ENCODE peak calls at places on chromosomes 13 and 19, in four cellular contexts. N is A549, S is H1, O is K562. H is an unnamed sample.

GRCh38 chr13:36495431-36495830 is 63.1 kb downstream of the CCNA1 start:
- DNase-seq in N (no peak), S (no peak), O (no peak), H (no peak)

GRCh38 chr19:18205180-18205915 is 1.5 kb upstream of the RAB3A start:
- DNase-seq in N (no peak), S (peak; percentile 67), O (peak; percentile 65), H (peak; percentile 64)

GRCh38 chr13:73722120-73722519 is 412.1 kb downstream of the KLF12 start:
- DNase-seq in N (peak; percentile 21), S (no peak), O (no peak), H (no peak)

GRCh38 chr13:113075711-113076110 is 29.9 kb upstream of the F7 start:
- DNase-seq in N (no peak), S (no peak), O (no peak), H (no peak)

GRCh38 chr13:99434258-99434788 is 66.9 kb upstream of the TM9SF2 start:
- DNase-seq in N (no peak), S (no peak), O (peak; percentile 67), H (no peak)

GRCh38 chr19:34649886-34650543 is 26.9 kb downstream of the SCGB2B2 start:
- DNase-seq in N (no peak), S (no peak), O (no peak), H (no peak)

GRCh38 chr13:48448963-48449614 is 36.2 kb upstream of the LPAR6 start:
- DNase-seq in N (no peak), S (no peak), O (no peak), H (peak; percentile 81)

GRCh38 chr19:23774156-23774971 is 15.7 kb upstream of the ZNF681 start:
- DNase-seq in N (no peak), S (no peak), O (no peak), H (peak; percentile 59)

GRCh38 chr13:111267784-111268183 is 52.7 kb upstream of the TEX29 start:
- DNase-seq in N (no peak), S (no peak), O (no peak), H (no peak)

DNA sequence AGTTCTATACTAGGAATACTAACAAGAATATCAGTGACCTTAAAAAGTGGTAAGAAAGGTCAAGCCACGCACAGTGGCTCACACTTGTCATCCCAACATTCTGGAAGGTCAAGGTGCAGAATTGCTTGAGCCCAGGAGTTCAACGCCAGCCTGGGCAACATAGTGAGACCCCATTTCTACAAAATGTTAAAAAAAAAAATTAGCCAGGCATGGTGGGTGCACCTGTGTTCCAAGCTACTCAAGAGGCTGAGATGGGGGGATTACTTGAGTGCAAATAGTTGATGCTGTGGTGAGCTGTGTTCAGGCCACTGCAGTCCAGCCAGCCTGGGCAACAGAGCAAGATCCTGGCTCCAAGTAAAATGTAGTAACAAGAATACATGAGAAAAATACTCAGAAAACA is 61.8 kb downstream of the PCDH9 start:
- DNase-seq in N (no peak), S (no peak), O (no peak), H (no peak)
- TF ChIP-seq POLR2A in N (no peak), S (no peak), O (no peak), H (no peak)

GRCh38 chr19:5397804-5398692 is 57.2 kb upstream of the ZNRF4 start:
- DNase-seq in N (peak; percentile 52), S (peak; percentile 68), O (peak; percentile 72), H (no peak)
- TF ChIP-seq MAX in N (no peak), S (no peak), O (no peak), H (no peak)

GRCh38 chr19:751501-752341 is 809 bp downstream of the MISP start:
- DNase-seq in N (peak; percentile 90), S (no peak), O (peak; percentile 59), H (peak; percentile 54)

GRCh38 chr19:755063-755462 is 4.2 kb downstream of the MISP start:
- DNase-seq in N (no peak), S (no peak), O (no peak), H (no peak)

GRCh38 chr19:754530-754929 is 3.6 kb downstream of the MISP start:
- DNase-seq in N (no peak), S (no peak), O (no peak), H (no peak)

GRCh38 chr19:750640-751423 is at the start of gene MISP:
- DNase-seq in N (peak; percentile 84), S (no peak), O (peak; percentile 56), H (no peak)

DNA sequence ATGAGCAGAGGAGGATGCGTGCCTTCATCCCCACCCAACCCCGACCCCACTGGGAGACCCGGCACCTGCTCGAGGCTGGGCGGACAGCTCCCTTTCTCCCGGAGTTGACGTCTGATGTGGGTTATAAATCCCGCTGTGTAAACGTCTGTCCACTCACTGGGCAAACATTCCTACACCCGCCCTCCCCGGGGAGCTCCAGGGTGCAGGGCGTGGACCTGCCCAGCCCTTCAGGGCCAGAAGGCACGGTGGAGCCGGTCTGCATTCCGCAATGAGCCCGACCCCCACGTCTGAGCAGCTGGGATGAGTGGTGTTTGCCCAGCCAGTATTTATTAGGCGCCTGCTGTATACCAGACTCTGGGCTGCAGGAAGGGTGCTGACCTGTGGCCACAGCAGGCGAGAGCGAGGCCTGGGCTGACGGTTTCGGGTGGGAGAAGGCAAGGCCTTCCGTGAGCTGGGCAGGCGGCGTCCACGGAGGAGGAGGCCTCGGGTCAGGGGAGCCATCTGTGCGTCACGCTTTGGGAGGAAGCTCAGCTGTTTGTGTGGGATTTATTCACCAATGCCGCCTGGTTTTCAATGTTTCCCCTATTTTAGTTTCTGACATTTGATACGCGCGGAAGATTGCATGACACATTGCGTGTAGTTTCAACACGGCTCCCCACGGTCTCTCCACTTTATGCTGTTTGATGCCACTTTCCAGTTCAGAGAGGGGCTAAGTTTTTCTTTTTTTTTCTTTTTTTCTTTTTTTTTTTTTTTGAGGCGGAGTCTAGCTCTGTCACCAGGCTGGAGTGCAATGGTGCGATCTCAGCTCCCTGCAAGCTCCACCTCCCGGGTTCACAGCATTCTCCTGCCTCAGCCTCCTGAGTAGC is 2.0 kb downstream of the MISP start:
- DNase-seq in N (peak; percentile 99), S (no peak), O (peak; percentile 34), H (peak; percentile 51)
- TF ChIP-seq POLR2A in N (peak; percentile 27), S (no peak), O (no peak), H (no peak)

GRCh38 chr13:60090579-60090978 is 73.1 kb downstream of the DIAPH3 start:
- DNase-seq in N (no peak), S (no peak), O (no peak), H (no peak)
- TF ChIP-seq MAX in N (no peak), S (no peak), O (no peak), H (no peak)